ENCODE peak calls at places on chromosomes 16 and 17, in five cellular contexts. X is transverse colon, Y is Peyer's patch, V is thoracic aorta, Q is GM23338. T is an unnamed sample. For H3K4me1, the result is how much of the 10 kb centered on the place peaks cover.

GRCh38 chr17:1298616-1299015 is 19.2 kb downstream of the TRARG1 start:
- DNase-seq in Q (peak), V (no peak), Y (no peak), X (no peak), T (peak)

GRCh38 chr17:9401434-9401833 is 174.2 kb downstream of the STX8 start:
- DNase-seq in Q (peak), X (no peak), V (no peak), Y (no peak), T (no peak)

GRCh38 chr17:48177816-48178215 is 70.2 kb downstream of the SNX11 start:
- DNase-seq in X (no peak), V (no peak), Y (no peak), Q (no peak), T (no peak)

GRCh38 chr17:10398352-10398751 is 23.4 kb downstream of the MYH8 start:
- DNase-seq in V (no peak), Q (peak), X (no peak), Y (no peak), T (no peak)

GRCh38 chr17:79024901-79025737 is 1.1 kb downstream of the C1QTNF1 start:
- DNase-seq in Q (no peak), V (no peak), X (peak), Y (peak), T (peak)

GRCh38 chr16:84501077-84501735 is 3.3 kb downstream of the MEAK7 start:
- DNase-seq in Q (no peak), Y (peak), X (peak), V (no peak), T (peak)

GRCh38 chr17:34252138-34252889 is 2.8 kb upstream of the CCL2 start:
- DNase-seq in V (peak), X (peak), Y (peak), Q (peak), T (peak)

GRCh38 chr17:14289162-14289561 is 11.7 kb upstream of the HS3ST3B1 start:
- DNase-seq in V (no peak), Y (no peak), Q (no peak), X (no peak), T (no peak)

GRCh38 chr17:34413443-34414076 is 50.5 kb upstream of the CCL1 start:
- DNase-seq in Q (no peak), X (no peak), Y (no peak), V (no peak), T (no peak)

GRCh38 chr17:55327225-55328088 is 62.7 kb downstream of the HLF start:
- DNase-seq in V (no peak), Q (no peak), X (peak), Y (no peak), T (no peak)

GRCh38 chr16:13957197-13958078 is 37.5 kb downstream of the ERCC4 start:
- DNase-seq in Q (no peak), V (no peak), Y (peak), X (peak), T (peak)

GRCh38 chr17:47239663-47240374 is 13.8 kb upstream of the ITGB3 start:
- DNase-seq in X (peak), Q (no peak), V (peak), Y (no peak), T (no peak)

GRCh38 chr16:49194499-49195260 is 87.0 kb downstream of the CBLN1 start:
- DNase-seq in Q (no peak), Y (no peak), X (no peak), V (no peak), T (no peak)

GRCh38 chr17:75515523-75516254 is at the start of gene CASKIN2:
- DNase-seq in Y (peak), X (peak), Q (peak), V (peak), T (peak)

GRCh38 chr17:8223356-8224063 is 13.1 kb upstream of the AURKB start:
- DNase-seq in V (no peak), Y (no peak), Q (peak), X (peak), T (peak)

GRCh38 chr17:74923538-74924249 is 379 bp upstream of the OTOP2 start:
- DNase-seq in X (peak), V (peak), Q (peak), Y (peak), T (peak)

GRCh38 chr16:2038359-2039285 is 9.0 kb downstream of the NTHL1 start:
- DNase-seq in X (no peak), Q (no peak), Y (no peak), V (no peak), T (no peak)

GRCh38 chr17:60065136-60065535 is 13.6 kb downstream of the HEATR6 start:
- DNase-seq in X (no peak), V (no peak), Q (no peak), Y (no peak), T (no peak)

GRCh38 chr16:19540241-19540970 is 15.1 kb upstream of the VPS35L start:
- DNase-seq in V (no peak), Q (no peak), X (no peak), Y (no peak), T (no peak)

GRCh38 chr17:64214950-64215349 is 48.1 kb downstream of the TEX2 start:
- DNase-seq in Y (no peak), X (no peak), V (no peak), Q (no peak), T (no peak)

GRCh38 chr17:80105762-80106161 is 4.4 kb downstream of the GAA start:
- DNase-seq in Y (no peak), X (peak), V (no peak), Q (no peak), T (peak)

GRCh38 chr16:8647721-8648318 is 26.3 kb downstream of the METTL22 start:
- DNase-seq in Y (no peak), X (no peak), V (no peak), Q (no peak), T (no peak)

GRCh38 chr17:36901506-36901905 is 35.8 kb upstream of the LHX1 start:
- DNase-seq in Q (peak), Y (no peak), V (no peak), X (no peak), T (no peak)

GRCh38 chr16:1470543-1471251 is 4.1 kb downstream of the CLCN7 start:
- DNase-seq in Q (no peak), X (peak), V (no peak), Y (no peak), T (peak)

GRCh38 chr16:70573451-70574121 is 50.0 kb downstream of the SF3B3 start:
- DNase-seq in Q (peak), X (no peak), V (no peak), Y (no peak), T (no peak)

GRCh38 chr16:7422489-7422888 is 89.8 kb downstream of the RBFOX1 start:
- DNase-seq in Y (no peak), X (no peak), V (no peak), Q (no peak), T (no peak)

GRCh38 chr16:84755004-84755672 is 55.3 kb downstream of the USP10 start:
- DNase-seq in Q (no peak), V (no peak), Y (no peak), X (no peak), T (no peak)

GRCh38 chr16:30185683-30186421 is 2.5 kb downstream of the CORO1A start:
- DNase-seq in X (peak), Y (peak), Q (peak), V (no peak), T (peak)

GRCh38 chr17:40355123-40355803 is 9.3 kb downstream of the GJD3 start:
- DNase-seq in Q (peak), X (peak), Y (peak), V (no peak), T (peak)

GRCh38 chr17:56699186-56699895 is 105.8 kb downstream of the NOG start:
- DNase-seq in V (peak), Y (no peak), X (peak), Q (peak), T (peak)

DNA sequence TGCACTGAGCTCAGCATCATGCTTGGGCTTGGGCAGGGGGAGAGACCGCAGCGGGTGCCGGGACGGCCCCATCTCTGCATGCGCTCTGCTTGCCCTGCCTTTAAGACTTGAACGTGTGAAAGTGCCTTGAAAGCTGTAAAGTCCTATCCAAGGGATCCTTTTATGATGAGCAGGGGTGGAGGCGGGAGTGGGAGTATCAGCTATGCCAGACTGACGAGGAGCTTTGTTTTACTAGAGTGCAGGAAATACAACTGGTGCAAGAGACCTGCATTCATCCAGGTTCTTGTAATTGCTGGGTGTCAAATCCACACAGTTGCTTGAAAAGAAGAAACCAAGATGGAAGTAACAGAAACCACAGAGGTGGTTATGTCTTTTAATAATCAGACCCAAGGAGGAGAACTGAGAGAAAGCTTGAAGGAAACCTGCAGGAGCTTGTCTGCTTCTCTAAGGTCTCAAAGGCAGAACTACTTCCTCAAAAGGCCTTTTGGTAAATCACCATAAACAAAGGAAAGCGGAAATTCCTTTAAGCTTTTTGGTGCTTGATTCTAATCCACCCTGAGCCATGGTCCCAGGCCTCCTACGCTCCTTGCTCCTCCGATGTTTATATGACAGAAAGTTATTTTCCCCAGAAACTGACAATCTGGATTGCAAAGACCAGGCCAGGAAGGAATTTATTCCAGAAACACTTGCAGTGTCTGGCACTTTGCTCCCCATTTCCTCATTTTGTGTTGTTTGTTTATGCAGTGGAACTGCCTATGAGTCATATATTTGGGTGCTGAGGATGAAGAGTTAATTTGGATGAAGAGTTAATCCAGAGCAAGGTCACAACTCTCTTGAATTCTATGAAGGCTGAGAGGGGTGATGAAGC is 51.3 kb upstream of the FBXO47 start:
- DNase-seq in Y (no peak), V (no peak), Q (no peak), X (no peak), T (no peak)
- H3K4me1 ChIP-seq in Y (under half), V (under half), Q (under half), X (under half), T (under half)

GRCh38 chr17:76528156-76528527 is 9.4 kb downstream of the CYGB start:
- DNase-seq in Y (no peak), V (no peak), Q (no peak), X (no peak), T (no peak)

GRCh38 chr17:76528528-76529223 is 8.8 kb downstream of the CYGB start:
- DNase-seq in Q (no peak), X (no peak), V (no peak), Y (no peak), T (no peak)

GRCh38 chr17:76529643-76530488 is 7.6 kb downstream of the CYGB start:
- DNase-seq in V (peak), X (peak), Q (no peak), Y (peak), T (peak)

GRCh38 chr17:76530489-76530814 is 7.1 kb downstream of the CYGB start:
- DNase-seq in Y (no peak), X (no peak), Q (no peak), V (no peak), T (no peak)

GRCh38 chr17:76529224-76529642 is 8.3 kb downstream of the CYGB start:
- DNase-seq in Q (no peak), V (peak), X (peak), Y (no peak), T (peak)
- H3K4me1 ChIP-seq in Q (under half), V (under half), X (half or more), Y (under half), T (half or more)

GRCh38 chr17:49631496-49631895 is 46.4 kb downstream of the SPOP start:
- DNase-seq in X (no peak), Q (no peak), V (no peak), Y (no peak), T (no peak)

GRCh38 chr17:49633250-49633649 is 44.6 kb downstream of the SPOP start:
- DNase-seq in V (no peak), Q (no peak), X (no peak), Y (no peak), T (no peak)

GRCh38 chr17:49632201-49632600 is 45.7 kb downstream of the SPOP start:
- DNase-seq in V (no peak), Y (no peak), X (no peak), Q (no peak), T (no peak)

GRCh38 chr17:49629447-49629846 is 48.5 kb downstream of the SPOP start:
- DNase-seq in Y (no peak), V (no peak), Q (no peak), X (no peak), T (no peak)

DNA sequence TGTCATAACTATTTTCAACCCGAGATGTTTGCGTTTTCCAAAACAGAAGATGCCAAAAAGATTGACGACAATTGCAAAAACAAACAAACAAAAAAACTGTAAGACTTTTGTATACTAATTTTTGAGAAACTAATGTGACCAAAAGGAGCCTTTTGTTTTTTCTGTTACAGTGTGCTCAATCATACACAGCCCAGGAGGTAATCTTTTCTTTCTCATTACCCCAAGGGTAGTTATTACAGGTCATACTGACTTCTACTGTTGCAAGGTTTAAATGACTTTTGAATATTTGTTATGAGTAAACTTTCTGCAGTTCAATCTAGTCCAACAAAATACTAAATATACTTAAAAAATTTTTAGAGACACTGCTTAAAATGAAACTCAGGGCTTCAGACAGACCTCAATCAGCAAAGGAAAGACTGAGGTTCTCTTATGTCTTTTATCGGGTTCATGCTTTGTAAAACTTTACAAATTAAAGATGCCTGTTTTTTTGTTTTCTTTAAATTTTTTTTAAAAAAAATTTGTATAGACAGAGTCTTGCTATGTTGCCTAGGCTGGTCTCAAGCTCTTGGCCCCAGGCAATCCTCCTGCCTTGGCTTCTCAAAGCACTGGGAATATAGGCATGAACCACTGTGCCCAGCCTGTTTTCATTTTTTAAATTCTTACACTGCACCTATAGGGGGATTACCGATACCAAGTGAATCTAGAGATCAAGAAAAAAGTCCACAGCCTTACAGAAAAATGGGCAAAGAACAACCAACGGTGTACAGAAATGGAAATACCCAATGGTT is 47.6 kb downstream of the SPOP start:
- DNase-seq in Y (no peak), X (no peak), V (no peak), Q (no peak), T (no peak)
- H3K4me1 ChIP-seq in Y (under half), X (half or more), V (half or more), Q (under half), T (half or more)

GRCh38 chr17:4479982-4480751 is 18.5 kb upstream of the SPNS2 start:
- DNase-seq in Q (no peak), Y (peak), V (no peak), X (no peak), T (no peak)
- H3K4me1 ChIP-seq in Q (under half), Y (under half), V (under half), X (half or more), T (under half)

GRCh38 chr16:25013049-25013448 is 2.1 kb downstream of the ARHGAP17 start:
- DNase-seq in V (no peak), X (no peak), Q (no peak), Y (no peak), T (no peak)

GRCh38 chr16:25011891-25012499 is 3.2 kb downstream of the ARHGAP17 start:
- DNase-seq in X (no peak), Q (no peak), V (no peak), Y (no peak), T (no peak)

GRCh38 chr16:25012525-25012991 is 2.6 kb downstream of the ARHGAP17 start:
- DNase-seq in Q (no peak), X (peak), V (no peak), Y (no peak), T (no peak)

GRCh38 chr16:25013751-25014499 is 1.2 kb downstream of the ARHGAP17 start:
- DNase-seq in V (no peak), Q (no peak), X (no peak), Y (no peak), T (no peak)

GRCh38 chr16:25014500-25015147 is 545 bp downstream of the ARHGAP17 start:
- DNase-seq in Y (peak), Q (peak), V (no peak), X (peak), T (peak)
- H3K4me1 ChIP-seq in Y (under half), Q (under half), V (under half), X (half or more), T (half or more)

GRCh38 chr17:17539591-17539990 is 43.4 kb upstream of the RASD1 start:
- DNase-seq in Y (no peak), Q (no peak), V (no peak), X (peak), T (no peak)
- H3K4me1 ChIP-seq in Y (under half), Q (under half), V (half or more), X (under half), T (under half)

GRCh38 chr16:68740628-68741346 is 3.7 kb downstream of the CDH1 start:
- DNase-seq in Q (no peak), V (no peak), Y (no peak), X (no peak), T (no peak)
- H3K4me1 ChIP-seq in Q (half or more), V (under half), Y (under half), X (half or more), T (under half)

GRCh38 chr17:43733956-43734355 is 24.6 kb downstream of the SOST start:
- DNase-seq in X (no peak), Y (no peak), V (no peak), Q (no peak), T (no peak)
- H3K4me1 ChIP-seq in X (under half), Y (under half), V (under half), Q (under half), T (under half)

GRCh38 chr17:17782425-17783120 is 54.2 kb downstream of the SREBF1 start:
- DNase-seq in Y (no peak), V (no peak), X (no peak), Q (peak), T (no peak)
- H3K4me1 ChIP-seq in Y (under half), V (under half), X (half or more), Q (under half), T (half or more)

DNA sequence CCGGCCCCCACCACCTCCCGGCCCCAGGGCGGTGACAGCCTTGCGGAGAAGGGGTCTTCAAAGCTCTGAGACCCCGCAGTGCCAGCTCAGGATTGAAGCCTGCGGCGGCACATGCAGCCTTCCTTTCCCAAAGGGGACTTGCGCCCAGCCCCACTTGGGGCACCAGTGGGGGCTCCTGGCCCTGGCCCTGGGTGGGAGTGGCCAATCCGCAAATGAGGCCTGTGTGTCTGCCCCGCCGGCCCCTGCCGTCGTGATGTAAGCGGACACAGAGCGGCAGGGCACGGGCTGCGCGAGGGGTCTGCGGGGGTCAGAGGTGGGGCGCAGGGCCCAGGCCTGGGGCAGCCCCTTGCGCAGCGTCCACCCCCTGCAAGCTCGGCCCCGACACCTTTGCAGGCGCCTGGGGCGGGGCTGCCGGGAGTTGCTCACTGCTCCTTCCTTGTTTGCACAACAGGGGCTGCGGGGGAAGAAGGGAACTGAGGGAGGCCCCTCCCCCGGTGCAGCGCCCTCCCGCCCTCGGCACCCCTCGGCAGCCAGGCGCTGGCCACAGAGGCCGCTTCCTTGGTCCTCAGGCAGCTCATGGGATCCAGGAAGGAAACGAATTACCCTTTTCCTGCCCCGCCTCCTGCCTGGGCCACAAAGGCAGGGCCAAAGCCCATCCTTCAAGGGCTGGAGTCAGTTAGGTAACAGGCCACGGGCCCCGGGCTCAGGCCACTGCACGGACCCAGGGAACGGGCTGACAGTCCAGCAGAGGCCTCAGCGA is 2.9 kb downstream of the SLC16A3 start:
- DNase-seq in Q (peak), V (no peak), Y (peak), X (peak), T (peak)
- H3K4me1 ChIP-seq in Q (under half), V (half or more), Y (half or more), X (half or more), T (under half)